ENCODE peak calls at places on chromosomes 4 and X, in eight cellular contexts. G is astrocyte of the spinal cord, X is choroid plexus epithelial cell, F is BE2C, U is HFF-Myc, L is coronary artery, K is pancreas, V is lung. O is an unnamed sample.

GRCh38 chrX:3712870-3713224 is 602 bp downstream of the PRKX start:
- DNase-seq in U (no peak), K (no peak), F (no peak), V (no peak), G (no peak), X (no peak), L (no peak), O (no peak)

GRCh38 chr4:6113641-6114040 is 86.7 kb downstream of the JAKMIP1 start:
- DNase-seq in F (no peak), G (no peak), X (no peak), K (no peak), U (no peak), V (no peak), L (no peak), O (no peak)

GRCh38 chrX:10221651-10222050 is 64.9 kb downstream of the CLCN4 start:
- DNase-seq in F (no peak), G (no peak), L (no peak), V (no peak), U (no peak), K (no peak), X (no peak), O (no peak)

GRCh38 chrX:100874240-100874798 is at the start of gene NOX1:
- DNase-seq in L (no peak), F (no peak), X (peak; percentile 23), U (no peak), K (no peak), V (no peak), G (no peak), O (no peak)

GRCh38 chr4:33543941-33544450 is 2700.3 kb downstream of the ARAP2 start:
- DNase-seq in V (no peak), K (no peak), L (no peak), U (no peak), F (no peak), X (no peak), G (no peak), O (no peak)

GRCh38 chr4:80078361-80079092 is 5.5 kb upstream of the ANTXR2 start:
- DNase-seq in F (no peak), X (no peak), L (no peak), V (no peak), K (no peak), U (no peak), G (no peak), O (no peak)

GRCh38 chrX:551306-551705 is 79.3 kb upstream of the SHOX start:
- DNase-seq in V (no peak), L (no peak), U (no peak), K (no peak), G (no peak), X (no peak), F (no peak), O (no peak)

GRCh38 chr4:184097240-184097619 is 120.4 kb downstream of the ENPP6 start:
- DNase-seq in K (no peak), U (no peak), F (no peak), L (no peak), G (no peak), V (peak; percentile 44), X (no peak), O (no peak)

GRCh38 chr4:31613946-31614623 is 893.9 kb downstream of the PCDH7 start:
- DNase-seq in X (peak; percentile 65), F (no peak), G (peak; percentile 5), L (no peak), U (no peak), V (no peak), K (no peak), O (no peak)

GRCh38 chr4:168724960-168725359 is 228.1 kb downstream of the PALLD start:
- DNase-seq in V (no peak), U (no peak), K (no peak), G (peak; percentile 84), L (no peak), X (peak; percentile 58), F (no peak), O (peak; percentile 85)

GRCh38 chr4:40719008-40719623 is 30.6 kb upstream of the NSUN7 start:
- DNase-seq in F (no peak), L (no peak), U (no peak), V (no peak), K (no peak), G (peak; percentile 56), X (peak; percentile 85), O (peak; percentile 78)

GRCh38 chr4:54439831-54440243 is 210.7 kb downstream of the PDGFRA start:
- DNase-seq in F (peak; percentile 22), G (peak; percentile 49), U (peak; percentile 12), K (no peak), X (peak; percentile 87), V (peak; percentile 44), L (peak; percentile 78), O (peak; percentile 76)

GRCh38 chrX:115324194-115324593 is 34.7 kb downstream of the LUZP4 start:
- DNase-seq in L (no peak), G (peak; percentile 26), F (no peak), U (no peak), X (peak; percentile 36), V (no peak), K (peak; percentile 57), O (peak; percentile 65)

GRCh38 chrX:41599507-41599906 is 89.3 kb upstream of the GPR34 start:
- DNase-seq in U (no peak), L (no peak), G (no peak), F (no peak), K (no peak), V (no peak), X (no peak), O (no peak)

DNA sequence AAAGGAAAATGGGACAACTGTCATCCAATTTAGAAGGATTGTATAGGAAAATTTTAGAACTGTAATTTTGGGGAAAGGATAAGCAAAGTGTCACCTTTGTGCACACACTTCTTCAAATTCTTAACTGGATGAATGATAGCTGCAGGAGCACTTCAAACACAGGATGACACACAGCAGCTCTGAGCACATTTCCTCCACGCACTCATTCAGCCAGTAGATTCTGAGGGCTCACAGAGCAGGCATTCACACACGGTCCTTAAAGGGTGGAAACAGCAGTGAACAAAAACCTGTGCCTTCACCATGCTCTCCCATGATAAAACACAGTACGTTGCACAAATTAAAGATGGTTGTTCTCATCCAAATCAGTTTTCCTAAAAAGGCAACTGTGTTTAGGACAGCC is 38.5 kb upstream of the KLF3 start:
- DNase-seq in G (no peak), U (no peak), X (no peak), K (no peak), F (no peak), L (no peak), V (no peak), O (no peak)
- H3K4me3 ChIP-seq in G (no peak overlapping the region), U (no peak overlapping the region), X (no peak overlapping the region), K (no peak overlapping the region), F (no peak overlapping the region), L (no peak overlapping the region), V (no peak overlapping the region), O (no peak overlapping the region)

GRCh38 chrX:40285876-40286275 is 188.1 kb upstream of the BCOR start:
- DNase-seq in V (no peak), F (no peak), G (no peak), K (no peak), U (no peak), X (no peak), L (no peak), O (no peak)

GRCh38 chrX:40291553-40291952 is 193.8 kb upstream of the BCOR start:
- DNase-seq in U (no peak), V (no peak), K (no peak), L (no peak), X (no peak), G (no peak), F (no peak), O (no peak)

GRCh38 chrX:40284852-40285251 is 187.1 kb upstream of the BCOR start:
- DNase-seq in U (no peak), F (no peak), X (no peak), G (no peak), V (no peak), L (no peak), K (no peak), O (no peak)

DNA sequence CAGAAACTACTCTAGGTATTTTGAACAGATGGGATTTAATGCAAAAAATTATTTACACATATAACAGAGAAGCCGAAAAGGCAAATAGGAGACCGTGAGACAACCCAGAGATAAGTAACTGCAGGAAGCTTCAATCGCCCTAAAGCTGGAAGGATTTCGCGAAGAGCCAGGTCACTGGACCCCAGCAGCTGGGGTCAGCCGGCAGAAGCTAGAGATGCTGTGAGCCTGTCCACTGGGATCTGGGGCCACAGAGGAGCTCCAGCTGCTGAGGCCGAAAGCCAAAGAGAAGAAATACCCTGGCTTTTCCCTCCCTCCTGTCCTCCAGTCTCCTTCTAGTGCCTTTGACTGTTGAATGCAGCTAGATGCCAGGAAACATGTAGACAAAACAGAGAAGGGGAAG is 192.8 kb upstream of the BCOR start:
- DNase-seq in F (no peak), U (no peak), L (no peak), K (no peak), G (no peak), X (no peak), V (no peak), O (no peak)
- TF ChIP-seq CTCF in F (no peak), U (no peak), L (no peak), K (no peak), G (no peak), X (no peak), V (no peak), O (no peak)

GRCh38 chr4:95124906-95125504 is 367.2 kb downstream of the BMPR1B start:
- DNase-seq in K (no peak), F (peak; percentile 54), X (peak; percentile 89), G (peak; percentile 81), U (peak; percentile 30), V (no peak), L (no peak), O (peak; percentile 84)

GRCh38 chr4:95129708-95130343 is 372.1 kb downstream of the BMPR1B start:
- DNase-seq in F (no peak), V (peak; percentile 52), X (peak; percentile 100), K (no peak), G (peak; percentile 99), L (no peak), U (peak; percentile 93), O (peak; percentile 100)

DNA sequence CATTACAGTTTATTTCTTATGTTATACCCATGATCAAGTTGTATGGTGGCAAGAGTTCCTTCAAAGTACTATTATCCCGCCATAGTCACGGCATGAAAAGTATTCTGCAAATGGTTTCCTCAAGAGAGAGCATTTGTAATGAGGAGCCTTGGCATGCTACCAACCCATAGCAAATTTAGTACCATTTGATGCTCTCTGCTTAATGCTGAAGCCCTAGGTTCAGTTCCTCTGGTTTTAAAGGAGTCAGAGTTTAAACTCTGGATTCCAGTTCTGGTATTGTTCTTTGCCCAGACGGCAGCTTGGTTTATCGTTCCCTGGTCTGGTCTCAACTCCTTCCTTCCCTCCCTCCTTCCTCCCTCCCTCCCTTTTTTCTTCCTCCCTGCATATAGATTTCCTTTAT is 371.3 kb downstream of the BMPR1B start:
- DNase-seq in V (no peak), F (no peak), L (no peak), X (peak; percentile 30), K (no peak), U (no peak), G (peak; percentile 76), O (peak; percentile 23)
- H3K4me3 ChIP-seq in V (no peak overlapping the region), F (no peak overlapping the region), L (no peak overlapping the region), X (no peak overlapping the region), K (no peak overlapping the region), U (no peak overlapping the region), G (no peak overlapping the region), O (no peak overlapping the region)

GRCh38 chr4:121459056-121459455 is 78.2 kb upstream of the QRFPR start:
- DNase-seq in X (no peak), K (no peak), U (no peak), F (no peak), L (no peak), G (no peak), V (no peak), O (no peak)

GRCh38 chr4:121462660-121463261 is 81.9 kb upstream of the QRFPR start:
- DNase-seq in V (peak; percentile 65), L (no peak), F (peak; percentile 60), G (peak; percentile 72), U (peak; percentile 50), K (no peak), X (peak; percentile 82), O (peak; percentile 84)

GRCh38 chr4:121464854-121465253 is 84.0 kb upstream of the QRFPR start:
- DNase-seq in K (no peak), X (no peak), G (no peak), U (no peak), V (no peak), F (no peak), L (no peak), O (no peak)
- TF ChIP-seq CTCF in K (no peak), X (no peak), G (no peak), U (no peak), V (no peak), F (no peak), L (no peak), O (no peak)

O was measured in fibroblast of pulmonary artery.